ENCODE peak calls at places on chromosomes 12 and 14, in ten cellular contexts. U is sigmoid colon; W is CD4-positive, alpha-beta T cell; O is heart left ventricle; Z is H9; F is lung; R is cardiac muscle cell; I is progenitor cell of endocrine pancreas; P is AG09309; Q is IMR-90. G is an unnamed sample.
A peak's percentile ranks its signal among the peaks of the same experiment; 100 is the strongest.

GRCh38 chr12:2179953-2180736 is 127.4 kb downstream of the CACNA1C start:
- DNase-seq in U (peak; percentile 94), W (no peak), O (peak; percentile 81), Z (no peak), F (no peak), R (peak; percentile 94), I (no peak), P (peak; percentile 78), Q (peak; percentile 98), G (no peak)

GRCh38 chr12:95838125-95838524 is 20.6 kb upstream of the SNRPF start:
- DNase-seq in U (no peak), W (no peak), O (no peak), Z (no peak), F (peak; percentile 65), R (peak; percentile 78), I (no peak), P (no peak), Q (peak; percentile 72), G (no peak)

GRCh38 chr12:109455706-109456105 is 21.4 kb downstream of the KCTD10 start:
- DNase-seq in U (no peak), W (no peak), O (no peak), Z (no peak), F (no peak), R (no peak), I (no peak), P (no peak), Q (no peak), G (no peak)

GRCh38 chr12:5518584-5519365 is 86.9 kb downstream of the NTF3 start:
- DNase-seq in U (no peak), W (no peak), O (no peak), Z (peak; percentile 62), F (no peak), R (no peak), I (no peak), P (no peak), Q (no peak), G (no peak)

GRCh38 chr12:123960856-123961255 is 11.8 kb downstream of the CCDC92 start:
- DNase-seq in U (no peak), W (no peak), O (no peak), Z (no peak), F (no peak), R (no peak), I (no peak), P (no peak), Q (no peak), G (no peak)

GRCh38 chr12:31685801-31686200 is 26.3 kb downstream of the ETFBKMT start:
- DNase-seq in U (no peak), W (no peak), O (no peak), Z (no peak), F (no peak), R (no peak), I (no peak), P (no peak), Q (no peak), G (no peak)

GRCh38 chr12:50980545-50980944 is 28.2 kb downstream of the HIGD1C start:
- DNase-seq in U (no peak), W (no peak), O (no peak), Z (no peak), F (no peak), R (no peak), I (no peak), P (no peak), Q (no peak), G (no peak)

GRCh38 chr12:131380961-131381705 is 329.8 kb upstream of the SFSWAP start:
- DNase-seq in U (peak; percentile 48), W (no peak), O (no peak), Z (no peak), F (no peak), R (no peak), I (no peak), P (no peak), Q (no peak), G (peak; percentile 74)

GRCh38 chr14:64698899-64699298 is 5.3 kb upstream of the PLEKHG3 start:
- DNase-seq in U (peak; percentile 29), W (no peak), O (no peak), Z (no peak), F (no peak), R (no peak), I (no peak), P (no peak), Q (no peak), G (no peak)

GRCh38 chr12:113310489-113310888 is 24.4 kb downstream of the SLC8B1 start:
- DNase-seq in U (no peak), W (no peak), O (no peak), Z (peak; percentile 42), F (no peak), R (no peak), I (no peak), P (no peak), Q (no peak), G (no peak)

GRCh38 chr12:22624908-22625646 is at the start of gene ETNK1:
- DNase-seq in U (peak; percentile 97), W (peak; percentile 64), O (peak; percentile 97), Z (peak; percentile 98), F (peak; percentile 94), R (peak; percentile 97), I (peak; percentile 98), P (peak; percentile 47), Q (peak; percentile 91), G (peak; percentile 97)
- TF ChIP-seq CTCF in U (no peak), W (no peak), O (no peak), Z (peak; percentile 18), F (no peak), R (no peak), I (peak; percentile 20), P (no peak), Q (no peak), G (peak; percentile 27)

GRCh38 chr14:92510972-92511371 is 2.6 kb upstream of the RIN3 start:
- DNase-seq in U (peak; percentile 58), W (no peak), O (no peak), Z (peak; percentile 72), F (no peak), R (no peak), I (no peak), P (no peak), Q (no peak), G (no peak)
- TF ChIP-seq CTCF in U (no peak), W (no peak), O (no peak), Z (peak; percentile 60), F (no peak), R (no peak), I (peak; percentile 39), P (no peak), Q (no peak), G (no peak)

GRCh38 chr12:49533331-49533730 is 5.5 kb upstream of the KCNH3 start:
- DNase-seq in U (peak; percentile 24), W (no peak), O (no peak), Z (peak; percentile 18), F (no peak), R (no peak), I (no peak), P (no peak), Q (no peak), G (no peak)
- TF ChIP-seq CTCF in U (no peak), W (no peak), O (no peak), Z (no peak), F (no peak), R (no peak), I (no peak), P (no peak), Q (no peak), G (no peak)

DNA sequence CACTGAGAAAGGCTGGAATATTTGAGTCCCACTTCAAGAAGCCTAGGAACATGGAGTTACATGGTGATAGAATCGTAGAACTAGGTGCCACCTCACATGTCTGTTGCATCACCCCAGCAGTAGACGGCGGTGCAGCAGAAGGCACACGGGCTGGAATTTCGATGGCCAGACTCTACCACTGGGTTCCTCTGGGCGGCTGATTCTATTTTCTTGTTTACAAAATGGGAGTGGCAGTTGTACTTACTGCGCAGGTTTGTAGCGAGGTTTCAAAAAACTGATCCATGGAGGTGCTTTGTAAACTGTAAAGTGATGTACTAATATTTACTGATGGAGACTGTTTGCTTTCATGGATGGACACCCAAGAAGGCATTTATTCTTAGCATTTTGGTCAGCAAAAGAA is 45.7 kb downstream of the WDR20 start:
- DNase-seq in U (peak; percentile 8), W (no peak), O (no peak), Z (no peak), F (no peak), R (no peak), I (no peak), P (no peak), Q (no peak), G (no peak)
- TF ChIP-seq CTCF in U (no peak), W (no peak), O (no peak), Z (no peak), F (no peak), R (no peak), I (no peak), P (no peak), Q (no peak), G (no peak)

GRCh38 chr12:38053655-38054464 is 262.7 kb upstream of the ALG10B start:
- DNase-seq in U (no peak), W (no peak), O (no peak), Z (no peak), F (peak; percentile 59), R (no peak), I (no peak), P (no peak), Q (no peak), G (no peak)
- TF ChIP-seq CTCF in U (no peak), W (no peak), O (no peak), Z (no peak), F (no peak), R (no peak), I (no peak), P (peak; percentile 30), Q (no peak), G (no peak)

G was measured in chondrocyte.